ENCODE peak calls at places on chromosome 4, in six cellular contexts. One of them, this sample, is unnamed.

GRCh38 chr4:128848461-128848860 is 39.0 kb downstream of the JADE1 start:
- DNase-seq in effector memory CD4-positive, alpha-beta T cell: no peak
- DNase-seq in GDM1: no peak
- DNase-seq in RPMI7951: no peak
- DNase-seq in dermis blood vessel endothelial cell: no peak
- DNase-seq in astrocyte of the spinal cord: peak
- DNase-seq in this sample: no peak

GRCh38 chr4:7812191-7812860 is 127.3 kb downstream of the AFAP1 start:
- DNase-seq in effector memory CD4-positive, alpha-beta T cell: no peak
- DNase-seq in astrocyte of the spinal cord: no peak
- DNase-seq in RPMI7951: no peak
- DNase-seq in GDM1: no peak
- DNase-seq in dermis blood vessel endothelial cell: no peak
- DNase-seq in this sample: no peak

GRCh38 chr4:78477276-78477675 is 74.3 kb upstream of the ANXA3 start:
- DNase-seq in GDM1: no peak
- DNase-seq in astrocyte of the spinal cord: peak
- DNase-seq in effector memory CD4-positive, alpha-beta T cell: no peak
- DNase-seq in RPMI7951: peak
- DNase-seq in dermis blood vessel endothelial cell: peak
- DNase-seq in this sample: peak

GRCh38 chr4:145231906-145232700 is 51.7 kb upstream of the OTUD4 start:
- DNase-seq in astrocyte of the spinal cord: peak
- DNase-seq in effector memory CD4-positive, alpha-beta T cell: no peak
- DNase-seq in GDM1: no peak
- DNase-seq in RPMI7951: peak
- DNase-seq in dermis blood vessel endothelial cell: peak
- DNase-seq in this sample: peak

GRCh38 chr4:82890602-82890912 is 396 bp downstream of the SEC31A start:
- DNase-seq in GDM1: no peak
- DNase-seq in astrocyte of the spinal cord: no peak
- DNase-seq in effector memory CD4-positive, alpha-beta T cell: no peak
- DNase-seq in RPMI7951: no peak
- DNase-seq in dermis blood vessel endothelial cell: no peak
- DNase-seq in this sample: no peak

GRCh38 chr4:95289028-95289634 is 259.6 kb downstream of the UNC5C start:
- DNase-seq in effector memory CD4-positive, alpha-beta T cell: no peak
- DNase-seq in GDM1: no peak
- DNase-seq in dermis blood vessel endothelial cell: peak
- DNase-seq in astrocyte of the spinal cord: peak
- DNase-seq in RPMI7951: no peak
- DNase-seq in this sample: peak

GRCh38 chr4:110533940-110534339 is 58.0 kb downstream of the ENPEP start:
- DNase-seq in RPMI7951: peak
- DNase-seq in astrocyte of the spinal cord: peak
- DNase-seq in dermis blood vessel endothelial cell: peak
- DNase-seq in effector memory CD4-positive, alpha-beta T cell: no peak
- DNase-seq in GDM1: no peak
- DNase-seq in this sample: peak

GRCh38 chr4:135418353-135418752 is 1216.8 kb upstream of the PABPC4L start:
- DNase-seq in RPMI7951: peak
- DNase-seq in dermis blood vessel endothelial cell: no peak
- DNase-seq in astrocyte of the spinal cord: no peak
- DNase-seq in GDM1: no peak
- DNase-seq in effector memory CD4-positive, alpha-beta T cell: no peak
- DNase-seq in this sample: no peak

GRCh38 chr4:29075366-29075765 is 1644.8 kb upstream of the PCDH7 start:
- DNase-seq in GDM1: no peak
- DNase-seq in astrocyte of the spinal cord: no peak
- DNase-seq in effector memory CD4-positive, alpha-beta T cell: no peak
- DNase-seq in RPMI7951: no peak
- DNase-seq in dermis blood vessel endothelial cell: no peak
- DNase-seq in this sample: no peak

GRCh38 chr4:80913381-80913780 is 117.1 kb upstream of the BMP3 start:
- DNase-seq in GDM1: no peak
- DNase-seq in effector memory CD4-positive, alpha-beta T cell: no peak
- DNase-seq in RPMI7951: no peak
- DNase-seq in astrocyte of the spinal cord: no peak
- DNase-seq in dermis blood vessel endothelial cell: no peak
- DNase-seq in this sample: no peak

GRCh38 chr4:167233523-167234387 is 539 bp downstream of the SPOCK3 start:
- DNase-seq in effector memory CD4-positive, alpha-beta T cell: no peak
- DNase-seq in GDM1: no peak
- DNase-seq in dermis blood vessel endothelial cell: no peak
- DNase-seq in RPMI7951: no peak
- DNase-seq in astrocyte of the spinal cord: peak
- DNase-seq in this sample: peak

GRCh38 chr4:76706581-76706980 is 191.4 kb downstream of the SOWAHB start:
- DNase-seq in GDM1: no peak
- DNase-seq in RPMI7951: no peak
- DNase-seq in effector memory CD4-positive, alpha-beta T cell: no peak
- DNase-seq in dermis blood vessel endothelial cell: no peak
- DNase-seq in astrocyte of the spinal cord: no peak
- DNase-seq in this sample: peak

GRCh38 chr4:54073481-54073880 is 9.1 kb upstream of the CHIC2 start:
- DNase-seq in RPMI7951: no peak
- DNase-seq in astrocyte of the spinal cord: no peak
- DNase-seq in GDM1: no peak
- DNase-seq in effector memory CD4-positive, alpha-beta T cell: no peak
- DNase-seq in dermis blood vessel endothelial cell: no peak
- DNase-seq in this sample: peak

GRCh38 chr4:10296730-10297129 is 160.5 kb downstream of the ZNF518B start:
- DNase-seq in RPMI7951: peak
- DNase-seq in GDM1: no peak
- DNase-seq in dermis blood vessel endothelial cell: no peak
- DNase-seq in astrocyte of the spinal cord: no peak
- DNase-seq in effector memory CD4-positive, alpha-beta T cell: no peak
- DNase-seq in this sample: no peak

GRCh38 chr4:173535932-173536331 is 5.9 kb upstream of the HAND2 start:
- DNase-seq in RPMI7951: no peak
- DNase-seq in astrocyte of the spinal cord: no peak
- DNase-seq in GDM1: no peak
- DNase-seq in effector memory CD4-positive, alpha-beta T cell: no peak
- DNase-seq in dermis blood vessel endothelial cell: no peak
- DNase-seq in this sample: no peak

GRCh38 chr4:118410143-118410542 is 57.3 kb upstream of the PRSS12 start:
- DNase-seq in dermis blood vessel endothelial cell: no peak
- DNase-seq in astrocyte of the spinal cord: peak
- DNase-seq in GDM1: no peak
- DNase-seq in RPMI7951: peak
- DNase-seq in effector memory CD4-positive, alpha-beta T cell: no peak
- DNase-seq in this sample: peak

GRCh38 chr4:184267673-184268573 is 50.2 kb upstream of the ENPP6 start:
- DNase-seq in GDM1: peak
- DNase-seq in RPMI7951: peak
- DNase-seq in effector memory CD4-positive, alpha-beta T cell: peak
- DNase-seq in dermis blood vessel endothelial cell: peak
- DNase-seq in astrocyte of the spinal cord: peak
- DNase-seq in this sample: peak

GRCh38 chr4:102518703-102519131 is 17.6 kb downstream of the NFKB1 start:
- DNase-seq in astrocyte of the spinal cord: peak
- DNase-seq in dermis blood vessel endothelial cell: peak
- DNase-seq in effector memory CD4-positive, alpha-beta T cell: peak
- DNase-seq in RPMI7951: peak
- DNase-seq in GDM1: no peak
- DNase-seq in this sample: no peak

GRCh38 chr4:174260099-174260498 is 23.4 kb downstream of the FBXO8 start:
- DNase-seq in dermis blood vessel endothelial cell: peak
- DNase-seq in GDM1: no peak
- DNase-seq in RPMI7951: no peak
- DNase-seq in effector memory CD4-positive, alpha-beta T cell: no peak
- DNase-seq in astrocyte of the spinal cord: no peak
- DNase-seq in this sample: peak

GRCh38 chr4:119781044-119781443 is 152.4 kb upstream of the PDE5A start:
- DNase-seq in dermis blood vessel endothelial cell: no peak
- DNase-seq in RPMI7951: no peak
- DNase-seq in effector memory CD4-positive, alpha-beta T cell: no peak
- DNase-seq in astrocyte of the spinal cord: no peak
- DNase-seq in GDM1: no peak
- DNase-seq in this sample: no peak

GRCh38 chr4:88674989-88675388 is 22.6 kb downstream of the NAP1L5 start:
- DNase-seq in RPMI7951: peak
- DNase-seq in astrocyte of the spinal cord: peak
- DNase-seq in GDM1: no peak
- DNase-seq in effector memory CD4-positive, alpha-beta T cell: no peak
- DNase-seq in dermis blood vessel endothelial cell: no peak
- DNase-seq in this sample: peak

GRCh38 chr4:78040431-78040830 is 16.7 kb upstream of the FRAS1 start:
- DNase-seq in dermis blood vessel endothelial cell: no peak
- DNase-seq in GDM1: no peak
- DNase-seq in effector memory CD4-positive, alpha-beta T cell: no peak
- DNase-seq in astrocyte of the spinal cord: no peak
- DNase-seq in RPMI7951: no peak
- DNase-seq in this sample: no peak

GRCh38 chr4:161376275-161376674 is 787.5 kb downstream of the FSTL5 start:
- DNase-seq in GDM1: no peak
- DNase-seq in RPMI7951: no peak
- DNase-seq in dermis blood vessel endothelial cell: no peak
- DNase-seq in astrocyte of the spinal cord: peak
- DNase-seq in effector memory CD4-positive, alpha-beta T cell: no peak
- DNase-seq in this sample: no peak

GRCh38 chr4:78171482-78171881 is 114.4 kb downstream of the FRAS1 start:
- DNase-seq in GDM1: no peak
- DNase-seq in RPMI7951: no peak
- DNase-seq in dermis blood vessel endothelial cell: no peak
- DNase-seq in astrocyte of the spinal cord: no peak
- DNase-seq in effector memory CD4-positive, alpha-beta T cell: no peak
- DNase-seq in this sample: no peak

GRCh38 chr4:81652069-81652478 is 180.4 kb upstream of the RASGEF1B start:
- DNase-seq in GDM1: no peak
- DNase-seq in astrocyte of the spinal cord: no peak
- DNase-seq in dermis blood vessel endothelial cell: no peak
- DNase-seq in effector memory CD4-positive, alpha-beta T cell: no peak
- DNase-seq in RPMI7951: no peak
- DNase-seq in this sample: no peak

GRCh38 chr4:69749771-69750170 is 10.6 kb downstream of the SULT1B1 start:
- DNase-seq in RPMI7951: no peak
- DNase-seq in dermis blood vessel endothelial cell: no peak
- DNase-seq in astrocyte of the spinal cord: peak
- DNase-seq in effector memory CD4-positive, alpha-beta T cell: no peak
- DNase-seq in GDM1: no peak
- DNase-seq in this sample: peak

GRCh38 chr4:123248260-123248659 is 148.3 kb upstream of the SPRY1 start:
- DNase-seq in GDM1: no peak
- DNase-seq in effector memory CD4-positive, alpha-beta T cell: no peak
- DNase-seq in astrocyte of the spinal cord: no peak
- DNase-seq in dermis blood vessel endothelial cell: no peak
- DNase-seq in RPMI7951: no peak
- DNase-seq in this sample: peak

GRCh38 chr4:1512738-1513660 is 106.8 kb upstream of the NKX1-1 start:
- DNase-seq in effector memory CD4-positive, alpha-beta T cell: peak
- DNase-seq in GDM1: no peak
- DNase-seq in astrocyte of the spinal cord: no peak
- DNase-seq in RPMI7951: no peak
- DNase-seq in dermis blood vessel endothelial cell: peak
- DNase-seq in this sample: no peak

GRCh38 chr4:82431026-82431745 is 796 bp downstream of the ENOPH1 start:
- DNase-seq in GDM1: no peak
- DNase-seq in astrocyte of the spinal cord: no peak
- DNase-seq in dermis blood vessel endothelial cell: peak
- DNase-seq in RPMI7951: no peak
- DNase-seq in effector memory CD4-positive, alpha-beta T cell: no peak
- DNase-seq in this sample: no peak

GRCh38 chr4:153541426-153542096 is 75.4 kb downstream of the TMEM131L start:
- DNase-seq in effector memory CD4-positive, alpha-beta T cell: no peak
- DNase-seq in GDM1: no peak
- DNase-seq in dermis blood vessel endothelial cell: no peak
- DNase-seq in RPMI7951: peak
- DNase-seq in astrocyte of the spinal cord: peak
- DNase-seq in this sample: peak

GRCh38 chr4:121980643-121981042 is 28.8 kb upstream of the TRPC3 start:
- DNase-seq in RPMI7951: peak
- DNase-seq in dermis blood vessel endothelial cell: no peak
- DNase-seq in astrocyte of the spinal cord: no peak
- DNase-seq in GDM1: no peak
- DNase-seq in effector memory CD4-positive, alpha-beta T cell: no peak
- DNase-seq in this sample: peak